ENCODE peak calls at places on chromosomes 13 and 19, in five cellular contexts. One of them, this sample, is unnamed.

GRCh38 chr13:108987488-108987887 is 358.1 kb downstream of the MYO16 start:
- DNase-seq in breast epithelium: no peak
- DNase-seq in endothelial cell of umbilical vein: no peak
- DNase-seq in heart left ventricle: no peak
- DNase-seq in naive thymus-derived CD4-positive, alpha-beta T cell: no peak
- DNase-seq in this sample: no peak

GRCh38 chr19:43470288-43470687 is 4.9 kb upstream of the LYPD3 start:
- DNase-seq in breast epithelium: no peak
- DNase-seq in endothelial cell of umbilical vein: no peak
- DNase-seq in heart left ventricle: no peak
- DNase-seq in naive thymus-derived CD4-positive, alpha-beta T cell: peak; percentile 36
- DNase-seq in this sample: no peak

GRCh38 chr19:2175742-2176141 is 12.0 kb downstream of the DOT1L start:
- DNase-seq in breast epithelium: no peak
- DNase-seq in endothelial cell of umbilical vein: no peak
- DNase-seq in heart left ventricle: no peak
- DNase-seq in naive thymus-derived CD4-positive, alpha-beta T cell: no peak
- DNase-seq in this sample: no peak

GRCh38 chr13:48265217-48265815 is 32.3 kb downstream of the ITM2B start:
- DNase-seq in breast epithelium: no peak
- DNase-seq in endothelial cell of umbilical vein: no peak
- DNase-seq in heart left ventricle: no peak
- DNase-seq in naive thymus-derived CD4-positive, alpha-beta T cell: no peak
- DNase-seq in this sample: no peak

GRCh38 chr19:16535381-16535780 is 6.9 kb downstream of the CHERP start:
- DNase-seq in breast epithelium: no peak
- DNase-seq in endothelial cell of umbilical vein: no peak
- DNase-seq in heart left ventricle: no peak
- DNase-seq in naive thymus-derived CD4-positive, alpha-beta T cell: no peak
- DNase-seq in this sample: no peak

GRCh38 chr19:7789447-7789846 is 26.4 kb downstream of the CLEC4M start:
- DNase-seq in breast epithelium: no peak
- DNase-seq in endothelial cell of umbilical vein: no peak
- DNase-seq in heart left ventricle: no peak
- DNase-seq in naive thymus-derived CD4-positive, alpha-beta T cell: peak; percentile 33
- DNase-seq in this sample: no peak

GRCh38 chr13:25095862-25096453 is at the start of gene PABPC3:
- DNase-seq in breast epithelium: no peak
- DNase-seq in endothelial cell of umbilical vein: no peak
- DNase-seq in heart left ventricle: no peak
- DNase-seq in naive thymus-derived CD4-positive, alpha-beta T cell: no peak
- DNase-seq in this sample: no peak

GRCh38 chr13:111460548-111461444 is 140.4 kb downstream of the TEX29 start:
- DNase-seq in breast epithelium: no peak
- DNase-seq in endothelial cell of umbilical vein: no peak
- DNase-seq in heart left ventricle: peak; percentile 22
- DNase-seq in naive thymus-derived CD4-positive, alpha-beta T cell: no peak
- DNase-seq in this sample: no peak

GRCh38 chr19:33373701-33374405 is at the start of gene CEBPG:
- DNase-seq in breast epithelium: no peak
- DNase-seq in endothelial cell of umbilical vein: peak; percentile 54
- DNase-seq in heart left ventricle: peak; percentile 62
- DNase-seq in naive thymus-derived CD4-positive, alpha-beta T cell: no peak
- DNase-seq in this sample: no peak

GRCh38 chr13:23289917-23290357 is 109.2 kb downstream of the SGCG start:
- DNase-seq in breast epithelium: no peak
- DNase-seq in endothelial cell of umbilical vein: no peak
- DNase-seq in heart left ventricle: peak; percentile 32
- DNase-seq in naive thymus-derived CD4-positive, alpha-beta T cell: no peak
- DNase-seq in this sample: no peak

GRCh38 chr13:102707465-102707864 is 12.6 kb upstream of the METTL21C start:
- DNase-seq in breast epithelium: no peak
- DNase-seq in endothelial cell of umbilical vein: peak; percentile 93
- DNase-seq in heart left ventricle: no peak
- DNase-seq in naive thymus-derived CD4-positive, alpha-beta T cell: no peak
- DNase-seq in this sample: no peak

GRCh38 chr19:34838248-34838647 is 65.2 kb upstream of the ZNF599 start:
- DNase-seq in breast epithelium: no peak
- DNase-seq in endothelial cell of umbilical vein: peak; percentile 10
- DNase-seq in heart left ventricle: no peak
- DNase-seq in naive thymus-derived CD4-positive, alpha-beta T cell: no peak
- DNase-seq in this sample: no peak

GRCh38 chr13:36131215-36131930 is at the start of gene DCLK1:
- DNase-seq in breast epithelium: no peak
- DNase-seq in endothelial cell of umbilical vein: no peak
- DNase-seq in heart left ventricle: peak; percentile 67
- DNase-seq in naive thymus-derived CD4-positive, alpha-beta T cell: no peak
- DNase-seq in this sample: peak; percentile 61

GRCh38 chr13:50449465-50449864 is 394.0 kb downstream of the DLEU7 start:
- DNase-seq in breast epithelium: no peak
- DNase-seq in endothelial cell of umbilical vein: peak; percentile 72
- DNase-seq in heart left ventricle: no peak
- DNase-seq in naive thymus-derived CD4-positive, alpha-beta T cell: no peak
- DNase-seq in this sample: no peak

GRCh38 chr13:72151241-72151640 is 284.2 kb upstream of the DACH1 start:
- DNase-seq in breast epithelium: no peak
- DNase-seq in endothelial cell of umbilical vein: no peak
- DNase-seq in heart left ventricle: no peak
- DNase-seq in naive thymus-derived CD4-positive, alpha-beta T cell: no peak
- DNase-seq in this sample: no peak

GRCh38 chr13:26831336-26831908 is 70.8 kb upstream of the GPR12 start:
- DNase-seq in breast epithelium: no peak
- DNase-seq in endothelial cell of umbilical vein: no peak
- DNase-seq in heart left ventricle: no peak
- DNase-seq in naive thymus-derived CD4-positive, alpha-beta T cell: no peak
- DNase-seq in this sample: no peak

GRCh38 chr19:1169921-1170885 is 3.9 kb downstream of the SBNO2 start:
- DNase-seq in breast epithelium: no peak
- DNase-seq in endothelial cell of umbilical vein: no peak
- DNase-seq in heart left ventricle: peak; percentile 16
- DNase-seq in naive thymus-derived CD4-positive, alpha-beta T cell: no peak
- DNase-seq in this sample: no peak

GRCh38 chr19:22708983-22709382 is 74.9 kb downstream of the ZNF492 start:
- DNase-seq in breast epithelium: no peak
- DNase-seq in endothelial cell of umbilical vein: no peak
- DNase-seq in heart left ventricle: no peak
- DNase-seq in naive thymus-derived CD4-positive, alpha-beta T cell: no peak
- DNase-seq in this sample: no peak

GRCh38 chr19:941292-942132 is 15.7 kb downstream of the ARID3A start:
- DNase-seq in breast epithelium: no peak
- DNase-seq in endothelial cell of umbilical vein: no peak
- DNase-seq in heart left ventricle: no peak
- DNase-seq in naive thymus-derived CD4-positive, alpha-beta T cell: no peak
- DNase-seq in this sample: no peak

GRCh38 chr19:55146648-55147218 is 2.3 kb downstream of the TNNT1 start:
- DNase-seq in breast epithelium: no peak
- DNase-seq in endothelial cell of umbilical vein: no peak
- DNase-seq in heart left ventricle: no peak
- DNase-seq in naive thymus-derived CD4-positive, alpha-beta T cell: no peak
- DNase-seq in this sample: peak; percentile 36

GRCh38 chr13:111531505-111531904 is 211.1 kb downstream of the TEX29 start:
- DNase-seq in breast epithelium: no peak
- DNase-seq in endothelial cell of umbilical vein: no peak
- DNase-seq in heart left ventricle: no peak
- DNase-seq in naive thymus-derived CD4-positive, alpha-beta T cell: no peak
- DNase-seq in this sample: no peak

GRCh38 chr13:98004107-98004506 is 50.6 kb downstream of the IPO5 start:
- DNase-seq in breast epithelium: no peak
- DNase-seq in endothelial cell of umbilical vein: no peak
- DNase-seq in heart left ventricle: no peak
- DNase-seq in naive thymus-derived CD4-positive, alpha-beta T cell: no peak
- DNase-seq in this sample: no peak

GRCh38 chr13:97724450-97724849 is 229.0 kb upstream of the IPO5 start:
- DNase-seq in breast epithelium: no peak
- DNase-seq in endothelial cell of umbilical vein: no peak
- DNase-seq in heart left ventricle: no peak
- DNase-seq in naive thymus-derived CD4-positive, alpha-beta T cell: no peak
- DNase-seq in this sample: no peak

GRCh38 chr19:52959613-52960295 is 2.9 kb downstream of the ZNF816 start:
- DNase-seq in breast epithelium: no peak
- DNase-seq in endothelial cell of umbilical vein: no peak
- DNase-seq in heart left ventricle: no peak
- DNase-seq in naive thymus-derived CD4-positive, alpha-beta T cell: no peak
- DNase-seq in this sample: no peak

GRCh38 chr13:102847272-102848234 is 1.7 kb downstream of the ERCC5 start:
- DNase-seq in breast epithelium: no peak
- DNase-seq in endothelial cell of umbilical vein: peak; percentile 62
- DNase-seq in heart left ventricle: no peak
- DNase-seq in naive thymus-derived CD4-positive, alpha-beta T cell: no peak
- DNase-seq in this sample: no peak

GRCh38 chr19:8390617-8390981 is 439 bp downstream of the RAB11B start:
- DNase-seq in breast epithelium: peak; percentile 98
- DNase-seq in endothelial cell of umbilical vein: peak; percentile 96
- DNase-seq in heart left ventricle: peak; percentile 95
- DNase-seq in naive thymus-derived CD4-positive, alpha-beta T cell: peak; percentile 81
- DNase-seq in this sample: peak; percentile 94

GRCh38 chr13:48334534-48335127 is 31.1 kb downstream of the RB1 start:
- DNase-seq in breast epithelium: no peak
- DNase-seq in endothelial cell of umbilical vein: peak; percentile 71
- DNase-seq in heart left ventricle: no peak
- DNase-seq in naive thymus-derived CD4-positive, alpha-beta T cell: no peak
- DNase-seq in this sample: no peak

GRCh38 chr19:10193666-10194499 is 870 bp downstream of the DNMT1 start:
- DNase-seq in breast epithelium: no peak
- DNase-seq in endothelial cell of umbilical vein: peak; percentile 40
- DNase-seq in heart left ventricle: no peak
- DNase-seq in naive thymus-derived CD4-positive, alpha-beta T cell: no peak
- DNase-seq in this sample: no peak

GRCh38 chr13:48400820-48401219 is 12.1 kb downstream of the LPAR6 start:
- DNase-seq in breast epithelium: no peak
- DNase-seq in endothelial cell of umbilical vein: peak; percentile 96
- DNase-seq in heart left ventricle: no peak
- DNase-seq in naive thymus-derived CD4-positive, alpha-beta T cell: no peak
- DNase-seq in this sample: no peak

GRCh38 chr19:39987596-39987995 is 9.3 kb upstream of the ZNF546 start:
- DNase-seq in breast epithelium: no peak
- DNase-seq in endothelial cell of umbilical vein: no peak
- DNase-seq in heart left ventricle: no peak
- DNase-seq in naive thymus-derived CD4-positive, alpha-beta T cell: no peak
- DNase-seq in this sample: no peak

DNA sequence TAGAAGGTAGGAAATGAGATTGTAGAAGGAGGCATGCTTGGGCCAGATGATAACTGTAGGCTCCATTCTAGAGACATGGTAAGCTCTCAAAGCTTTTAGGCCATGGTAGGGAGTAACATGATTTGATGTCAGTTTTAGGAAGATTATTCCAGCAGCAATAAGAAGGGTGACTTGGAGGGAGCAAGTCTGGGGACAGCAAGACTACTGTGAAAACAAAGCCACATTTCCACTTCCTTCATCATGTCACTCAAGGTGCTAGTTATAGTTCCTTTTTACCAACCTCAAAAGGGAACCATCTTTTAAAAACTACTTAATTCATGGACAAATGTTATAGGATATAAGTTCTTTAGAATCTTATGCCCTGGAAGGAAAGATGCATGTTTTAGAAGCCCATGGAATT is 23.9 kb upstream of the WDFY2 start:
- DNase-seq in breast epithelium: no peak
- DNase-seq in endothelial cell of umbilical vein: no peak
- DNase-seq in heart left ventricle: no peak
- DNase-seq in naive thymus-derived CD4-positive, alpha-beta T cell: no peak
- DNase-seq in this sample: no peak
- H3K4me1 ChIP-seq in breast epithelium: no peaks in the 10 kb centered on the region
- H3K4me1 ChIP-seq in endothelial cell of umbilical vein: no peaks in the 10 kb centered on the region
- H3K4me1 ChIP-seq in heart left ventricle: peaks cover 8% of the 10 kb centered on the region
- H3K4me1 ChIP-seq in naive thymus-derived CD4-positive, alpha-beta T cell: no peaks in the 10 kb centered on the region
- H3K4me1 ChIP-seq in this sample: no peaks in the 10 kb centered on the region

DNA sequence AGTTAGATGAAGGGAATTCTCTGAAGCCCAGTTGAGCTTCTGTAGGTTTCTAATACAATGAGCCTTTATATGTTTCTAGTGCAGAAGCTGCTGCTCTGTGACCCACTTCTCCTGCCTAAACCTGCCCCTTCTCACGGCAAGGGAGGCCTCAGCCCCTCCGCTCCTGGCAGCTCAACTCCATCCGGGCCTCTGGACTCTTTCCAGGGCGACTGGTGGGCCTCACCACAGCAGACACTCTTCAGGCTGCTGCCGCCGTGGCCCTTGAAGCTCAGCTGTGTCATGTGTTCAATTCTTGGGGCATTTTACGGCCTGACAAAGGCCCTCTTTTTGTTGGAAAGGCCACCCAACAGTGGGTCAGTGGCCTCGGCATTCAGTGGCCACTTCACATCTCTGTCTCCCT is 10.0 kb upstream of the C19orf33 start:
- DNase-seq in breast epithelium: no peak
- DNase-seq in endothelial cell of umbilical vein: no peak
- DNase-seq in heart left ventricle: no peak
- DNase-seq in naive thymus-derived CD4-positive, alpha-beta T cell: no peak
- DNase-seq in this sample: no peak
- H3K4me1 ChIP-seq in breast epithelium: no peaks in the 10 kb centered on the region
- H3K4me1 ChIP-seq in endothelial cell of umbilical vein: no peaks in the 10 kb centered on the region
- H3K4me1 ChIP-seq in heart left ventricle: no peaks in the 10 kb centered on the region
- H3K4me1 ChIP-seq in naive thymus-derived CD4-positive, alpha-beta T cell: no peaks in the 10 kb centered on the region
- H3K4me1 ChIP-seq in this sample: no peaks in the 10 kb centered on the region

DNA sequence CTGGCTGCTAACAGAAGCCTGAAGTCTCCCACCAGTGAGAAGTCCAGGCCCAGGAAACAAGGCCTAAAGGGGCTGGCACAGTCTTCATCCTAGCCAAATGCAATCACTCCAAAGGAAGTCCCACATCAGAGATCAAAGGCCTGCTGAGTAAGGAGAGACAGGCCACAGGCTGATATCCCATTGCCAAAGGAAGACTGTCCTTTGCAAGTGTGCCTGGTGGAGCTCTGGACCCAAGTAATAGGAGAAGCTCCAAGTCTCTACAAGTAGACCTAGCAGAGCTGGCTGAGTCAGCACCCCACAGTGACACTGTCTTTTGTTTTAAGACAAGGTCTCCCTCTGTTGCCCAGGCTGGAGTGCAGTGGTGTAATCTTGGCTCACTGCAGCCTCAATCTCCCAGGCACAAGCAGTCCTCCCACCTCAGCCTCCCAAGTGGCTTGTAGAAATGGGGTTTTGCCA is 4.5 kb downstream of the DBP start:
- DNase-seq in breast epithelium: no peak
- DNase-seq in endothelial cell of umbilical vein: no peak
- DNase-seq in heart left ventricle: no peak
- DNase-seq in naive thymus-derived CD4-positive, alpha-beta T cell: no peak
- DNase-seq in this sample: peak; percentile 86
- H3K4me1 ChIP-seq in breast epithelium: no peaks in the 10 kb centered on the region
- H3K4me1 ChIP-seq in endothelial cell of umbilical vein: peaks cover 33% of the 10 kb centered on the region
- H3K4me1 ChIP-seq in heart left ventricle: peaks cover 76% of the 10 kb centered on the region
- H3K4me1 ChIP-seq in naive thymus-derived CD4-positive, alpha-beta T cell: peaks cover 23% of the 10 kb centered on the region
- H3K4me1 ChIP-seq in this sample: peaks cover 69% of the 10 kb centered on the region

DNA sequence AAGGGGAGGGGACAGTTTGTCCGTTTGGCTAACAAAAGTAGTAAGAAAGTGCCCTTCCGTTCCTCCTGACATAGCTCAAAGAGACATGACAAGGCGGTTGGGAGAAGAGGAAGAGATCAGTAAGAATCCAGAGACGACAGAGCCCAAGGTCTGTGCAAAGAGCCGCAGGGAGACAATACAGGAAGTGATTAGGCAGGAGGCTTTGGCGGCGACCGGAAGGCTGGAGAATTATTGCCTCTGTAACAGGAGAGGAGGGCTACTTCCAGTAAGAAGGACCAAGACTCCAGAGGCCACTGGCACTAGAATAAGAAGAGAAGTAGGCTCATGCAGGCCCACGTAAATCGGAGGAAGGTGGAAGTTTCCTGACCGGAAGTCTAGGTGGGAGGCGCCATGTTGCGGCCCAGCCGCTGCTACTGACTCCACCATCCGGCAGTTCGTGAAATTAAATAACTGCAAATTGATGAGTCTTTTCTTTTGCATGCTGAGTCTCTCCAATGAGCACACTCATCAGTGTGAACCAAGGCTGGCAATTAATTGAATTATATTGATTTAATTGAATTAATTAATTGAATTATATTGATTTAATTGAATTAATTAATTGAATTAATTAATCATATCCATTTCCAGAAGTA is 9.9 kb downstream of the RFX2 start:
- DNase-seq in breast epithelium: no peak
- DNase-seq in endothelial cell of umbilical vein: peak; percentile 74
- DNase-seq in heart left ventricle: peak; percentile 34
- DNase-seq in naive thymus-derived CD4-positive, alpha-beta T cell: peak; percentile 17
- DNase-seq in this sample: no peak
- H3K4me1 ChIP-seq in breast epithelium: no peaks in the 10 kb centered on the region
- H3K4me1 ChIP-seq in endothelial cell of umbilical vein: peaks cover 51% of the 10 kb centered on the region
- H3K4me1 ChIP-seq in heart left ventricle: peaks cover 67% of the 10 kb centered on the region
- H3K4me1 ChIP-seq in naive thymus-derived CD4-positive, alpha-beta T cell: no peaks in the 10 kb centered on the region
- H3K4me1 ChIP-seq in this sample: no peaks in the 10 kb centered on the region

This sample was measured in gastrocnemius medialis.